ENCODE peak calls at places on chromosomes 7 and 10, in eight cellular contexts. J is fibroblast of pulmonary artery; N is dorsolateral prefrontal cortex; E is thyroid gland; M is CD4-positive, alpha-beta memory T cell; R is astrocyte of the spinal cord; O is PC-3; B is BJ. I is an unnamed sample.

GRCh38 chr7:142960955-142961512 is 1.1 kb downstream of the KEL start:
- DNase-seq in E (no peak), R (no peak), N (no peak), B (no peak), O (peak), M (no peak), J (no peak), I (no peak)

GRCh38 chr10:22637491-22637890 is 76.9 kb downstream of the PIP4K2A start:
- DNase-seq in M (no peak), J (no peak), B (no peak), E (no peak), N (no peak), O (no peak), R (no peak), I (no peak)

GRCh38 chr10:30818010-30818660 is 188.6 kb upstream of the LYZL2 start:
- DNase-seq in E (peak), N (no peak), O (peak), J (peak), B (no peak), M (no peak), R (peak), I (peak)

GRCh38 chr10:108204528-108205313 is 1040.2 kb upstream of the SORCS1 start:
- DNase-seq in M (no peak), E (no peak), B (no peak), N (no peak), R (peak), O (peak), J (peak), I (peak)

GRCh38 chr7:142711722-142712616 is 37.3 kb upstream of the PRSS1 start:
- DNase-seq in O (peak), J (peak), B (no peak), M (no peak), E (peak), N (no peak), R (peak), I (peak)

GRCh38 chr10:72107325-72108003 is 19.1 kb upstream of the SPOCK2 start:
- DNase-seq in R (no peak), E (no peak), M (peak), N (no peak), O (peak), B (no peak), J (no peak), I (no peak)

GRCh38 chr7:87312215-87312865 is 33.1 kb upstream of the CROT start:
- DNase-seq in M (peak), O (peak), N (no peak), E (peak), J (peak), R (peak), B (peak), I (peak)

GRCh38 chr7:2924866-2925840 is 81.0 kb upstream of the GNA12 start:
- DNase-seq in O (no peak), R (no peak), M (no peak), B (no peak), N (peak), J (peak), E (no peak), I (peak)

GRCh38 chr7:55130554-55131198 is 111.9 kb downstream of the EGFR start:
- DNase-seq in E (peak), M (no peak), J (peak), R (peak), N (no peak), B (no peak), O (no peak), I (peak)

GRCh38 chr7:148105853-148106252 is 484.7 kb upstream of the C7orf33 start:
- DNase-seq in R (no peak), J (no peak), N (no peak), O (no peak), B (no peak), E (no peak), M (no peak), I (no peak)

GRCh38 chr7:81676813-81677212 is 93.0 kb downstream of the HGF start:
- DNase-seq in M (no peak), J (no peak), N (no peak), O (no peak), B (no peak), E (no peak), R (peak), I (no peak)

GRCh38 chr10:84179059-84179710 is 5.6 kb downstream of the GPR15LG start:
- DNase-seq in J (peak), O (no peak), B (peak), M (peak), E (peak), N (peak), R (no peak), I (peak)

GRCh38 chr7:135757719-135758411 is 9.3 kb upstream of the FAM180A start:
- DNase-seq in J (peak), N (no peak), M (no peak), E (peak), O (no peak), B (peak), R (peak), I (peak)

GRCh38 chr10:95295031-95295755 is 4.4 kb upstream of the PDLIM1 start:
- DNase-seq in R (peak), J (peak), O (no peak), B (no peak), E (peak), N (no peak), M (peak), I (peak)

GRCh38 chr7:1460757-1461639 is 1.7 kb upstream of the MICALL2 start:
- DNase-seq in M (no peak), B (no peak), O (peak), E (peak), N (no peak), R (peak), J (peak), I (peak)

GRCh38 chr10:129335396-129335795 is 131.6 kb upstream of the MGMT start:
- DNase-seq in J (no peak), N (no peak), B (no peak), R (no peak), O (no peak), M (no peak), E (no peak), I (no peak)

GRCh38 chr10:104329754-104330153 is 8.5 kb downstream of the ITPRIP start:
- DNase-seq in M (no peak), E (no peak), R (peak), B (peak), J (peak), N (no peak), O (peak), I (peak)

GRCh38 chr7:76220185-76221057 is 18.7 kb downstream of the SRRM3 start:
- DNase-seq in O (peak), N (peak), M (no peak), B (no peak), R (peak), J (peak), E (peak), I (peak)

GRCh38 chr10:3907514-3907913 is 122.5 kb upstream of the KLF6 start:
- DNase-seq in J (no peak), R (peak), O (no peak), E (peak), B (no peak), N (no peak), M (no peak), I (peak)

GRCh38 chr7:100887186-100887954 is 2.1 kb downstream of the UFSP1 start:
- DNase-seq in O (no peak), R (no peak), J (no peak), E (no peak), N (no peak), M (peak), B (no peak), I (peak)

GRCh38 chr10:6924166-6924565 is 344.1 kb upstream of the PRKCQ start:
- DNase-seq in N (no peak), J (peak), E (no peak), B (no peak), M (no peak), O (peak), R (peak), I (no peak)

GRCh38 chr10:46543379-46544014 is 13.0 kb downstream of the GPRIN2 start:
- DNase-seq in R (no peak), B (no peak), M (no peak), O (no peak), J (no peak), E (peak), N (peak), I (no peak)

GRCh38 chr7:108026647-108027046 is 23.7 kb upstream of the LAMB1 start:
- DNase-seq in M (no peak), B (no peak), E (peak), N (no peak), O (no peak), R (no peak), J (no peak), I (peak)

GRCh38 chr7:148264933-148265557 is 325.5 kb upstream of the C7orf33 start:
- DNase-seq in O (peak), N (no peak), B (no peak), M (no peak), J (peak), E (no peak), R (peak), I (peak)

GRCh38 chr7:27128034-27128433 is 2.5 kb downstream of the HOXA4 start:
- DNase-seq in E (no peak), R (peak), J (no peak), O (no peak), M (no peak), N (no peak), B (no peak), I (no peak)

GRCh38 chr7:10889266-10889898 is 84.3 kb upstream of the PHF14 start:
- DNase-seq in R (peak), O (peak), E (peak), B (no peak), J (peak), N (no peak), M (peak), I (peak)

GRCh38 chr7:19690736-19691135 is 18.1 kb downstream of the POLR1F start:
- DNase-seq in O (no peak), B (no peak), J (no peak), M (no peak), E (no peak), R (no peak), N (no peak), I (peak)

GRCh38 chr10:84921701-84922100 is 593.3 kb downstream of the CCSER2 start:
- DNase-seq in M (no peak), O (no peak), B (no peak), J (no peak), E (no peak), R (no peak), N (no peak), I (no peak)

GRCh38 chr7:73683916-73684693 is 708 bp downstream of the BUD23 start:
- DNase-seq in O (no peak), B (no peak), R (no peak), M (no peak), E (no peak), N (no peak), J (no peak), I (no peak)

GRCh38 chr7:127632276-127632910 is 14.5 kb upstream of the PAX4 start:
- DNase-seq in M (no peak), E (no peak), R (peak), B (peak), O (no peak), N (no peak), J (no peak), I (no peak)

GRCh38 chr7:23332881-23333612 is 33.9 kb downstream of the MALSU1 start:
- DNase-seq in R (no peak), E (peak), O (peak), B (peak), N (no peak), J (peak), M (no peak), I (peak)

GRCh38 chr10:88582806-88583583 is at the start of gene RNLS:
- DNase-seq in J (peak), B (no peak), E (peak), M (peak), R (peak), N (peak), O (no peak), I (peak)

GRCh38 chr10:2839081-2839725 is 228.1 kb upstream of the PFKP start:
- DNase-seq in B (no peak), E (peak), R (no peak), M (no peak), N (no peak), J (peak), O (peak), I (peak)

GRCh38 chr10:77431209-77431611 is 206.4 kb downstream of the KCNMA1 start:
- DNase-seq in M (no peak), O (peak), N (no peak), E (peak), R (no peak), J (no peak), B (no peak), I (no peak)

GRCh38 chr7:2288986-2289611 is 25.1 kb downstream of the SNX8 start:
- DNase-seq in B (no peak), N (no peak), M (no peak), R (no peak), J (no peak), O (no peak), E (no peak), I (no peak)

GRCh38 chr10:126423779-126424491 is 35.7 kb upstream of the ADAM12 start:
- DNase-seq in B (no peak), R (no peak), J (no peak), M (no peak), E (no peak), O (no peak), N (no peak), I (no peak)
- H3K4me3 ChIP-seq in B (no peak), R (no peak), J (no peak), M (no peak), E (no peak), O (no peak), N (no peak), I (no peak)

GRCh38 chr10:123153486-123154091 is 613 bp upstream of the BUB3 start:
- DNase-seq in E (no peak), B (no peak), N (no peak), M (no peak), J (no peak), R (no peak), O (no peak), I (no peak)

GRCh38 chr10:123156091-123156490 is 1.9 kb downstream of the BUB3 start:
- DNase-seq in N (no peak), R (no peak), O (peak), B (peak), E (no peak), J (peak), M (no peak), I (peak)

GRCh38 chr10:123154092-123154942 is at the start of gene BUB3:
- DNase-seq in R (peak), B (peak), J (peak), M (peak), O (peak), E (peak), N (peak), I (peak)

GRCh38 chr10:123157210-123157609 is 3.0 kb downstream of the BUB3 start:
- DNase-seq in E (no peak), O (peak), N (no peak), M (no peak), J (peak), R (no peak), B (no peak), I (peak)

GRCh38 chr10:123154943-123155505 is 822 bp downstream of the BUB3 start:
- DNase-seq in E (no peak), M (no peak), N (no peak), J (peak), O (peak), R (peak), B (no peak), I (peak)
- H3K4me3 ChIP-seq in E (peak), M (peak), N (peak), J (peak), O (peak), R (peak), B (peak), I (peak)

GRCh38 chr7:106865130-106866115 is at the start of gene PIK3CG:
- DNase-seq in E (no peak), O (no peak), N (no peak), J (peak), R (no peak), B (no peak), M (peak), I (no peak)
- H3K4me3 ChIP-seq in E (no peak), O (no peak), N (peak), J (no peak), R (no peak), B (no peak), M (peak), I (peak)

DNA sequence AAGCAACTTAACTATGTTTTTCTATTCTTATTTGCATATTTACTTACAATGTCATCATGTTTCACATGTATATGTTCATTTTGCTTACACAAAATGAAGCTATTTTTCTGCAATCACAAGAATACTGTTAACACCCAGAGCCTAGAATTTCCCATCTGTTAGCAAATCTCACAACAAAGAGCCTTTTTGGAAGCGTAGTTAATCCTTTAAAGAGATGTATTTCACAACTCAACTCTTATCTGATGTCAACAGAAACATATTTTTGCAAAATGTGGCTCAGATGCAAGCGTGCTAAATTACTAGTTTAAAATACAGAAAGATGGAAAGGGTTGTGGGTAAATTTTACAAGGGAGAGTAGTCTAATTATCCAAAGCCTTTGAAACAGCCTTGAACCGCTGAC is 110.6 kb upstream of the COL1A2 start:
- DNase-seq in B (no peak), O (no peak), N (no peak), M (no peak), J (peak), E (no peak), R (no peak), I (peak)
- H3K4me3 ChIP-seq in B (no peak), O (no peak), N (no peak), M (no peak), J (no peak), E (no peak), R (no peak), I (no peak)

GRCh38 chr7:103338864-103339263 is 5.7 kb downstream of the DNAJC2 start:
- DNase-seq in R (no peak), N (no peak), B (no peak), M (no peak), O (no peak), J (no peak), E (no peak), I (no peak)

GRCh38 chr7:103343758-103344452 is 662 bp downstream of the DNAJC2 start:
- DNase-seq in J (peak), N (no peak), R (peak), B (no peak), M (peak), O (peak), E (no peak), I (peak)

GRCh38 chr7:103343332-103343731 is 1.2 kb downstream of the DNAJC2 start:
- DNase-seq in R (no peak), N (no peak), E (no peak), B (no peak), M (no peak), J (no peak), O (peak), I (no peak)

GRCh38 chr7:103344453-103345149 is at the start of gene DNAJC2:
- DNase-seq in N (peak), B (peak), O (peak), J (peak), E (peak), M (peak), R (peak), I (peak)

GRCh38 chr7:103341466-103341865 is 3.1 kb downstream of the DNAJC2 start:
- DNase-seq in E (no peak), O (no peak), N (no peak), M (no peak), R (no peak), B (no peak), J (no peak), I (no peak)
- H3K4me3 ChIP-seq in E (no peak), O (no peak), N (no peak), M (no peak), R (no peak), B (no peak), J (no peak), I (no peak)

GRCh38 chr10:70241081-70241480 is 7.9 kb upstream of the PPA1 start:
- DNase-seq in M (no peak), E (no peak), R (no peak), J (no peak), B (no peak), N (no peak), O (no peak), I (no peak)
- H3K4me3 ChIP-seq in M (no peak), E (no peak), R (no peak), J (no peak), B (no peak), N (no peak), O (no peak), I (no peak)

GRCh38 chr7:63900394-63901203 is 98.0 kb upstream of the ZNF722 start:
- DNase-seq in R (no peak), E (peak), M (peak), N (peak), B (no peak), J (peak), O (peak), I (no peak)

DNA sequence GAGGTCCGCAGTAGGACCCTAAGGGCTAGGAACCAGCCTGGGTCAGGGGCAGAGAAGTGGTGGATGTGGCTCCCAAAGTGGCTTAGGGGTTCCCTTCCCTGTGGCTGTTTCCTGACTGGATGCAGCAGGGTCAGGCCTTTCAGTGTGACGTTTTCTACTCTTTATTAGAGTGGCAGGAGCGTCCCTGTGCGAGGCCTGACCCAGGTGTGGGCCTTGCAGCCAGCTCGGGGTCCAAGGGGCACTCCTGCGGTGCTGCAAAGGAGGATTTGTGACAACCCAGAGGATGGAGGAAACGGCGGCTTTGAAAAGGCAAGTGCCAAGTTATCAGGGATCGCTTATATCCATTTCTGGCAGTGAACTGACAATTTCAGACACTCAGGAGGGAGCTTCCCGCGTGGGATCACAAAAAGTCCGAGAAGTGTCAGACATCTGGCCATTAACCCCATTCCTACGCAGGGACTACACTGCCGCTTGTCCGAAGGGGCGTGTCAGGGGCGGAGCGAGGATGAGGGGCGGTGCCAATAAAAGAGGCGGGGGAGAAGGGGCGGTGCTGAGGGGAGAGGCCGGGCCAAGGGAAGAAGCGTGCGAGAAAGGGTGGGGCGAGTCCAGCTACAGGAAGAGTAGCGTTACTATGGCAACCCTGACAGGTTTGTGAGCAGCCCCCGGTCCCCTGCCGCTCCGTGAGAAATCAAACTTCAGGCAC is 98.8 kb upstream of the ZNF722 start:
- DNase-seq in J (no peak), O (peak), R (no peak), E (peak), N (peak), B (no peak), M (peak), I (no peak)
- H3K4me3 ChIP-seq in J (no peak), O (peak), R (no peak), E (peak), N (peak), B (no peak), M (peak), I (no peak)

DNA sequence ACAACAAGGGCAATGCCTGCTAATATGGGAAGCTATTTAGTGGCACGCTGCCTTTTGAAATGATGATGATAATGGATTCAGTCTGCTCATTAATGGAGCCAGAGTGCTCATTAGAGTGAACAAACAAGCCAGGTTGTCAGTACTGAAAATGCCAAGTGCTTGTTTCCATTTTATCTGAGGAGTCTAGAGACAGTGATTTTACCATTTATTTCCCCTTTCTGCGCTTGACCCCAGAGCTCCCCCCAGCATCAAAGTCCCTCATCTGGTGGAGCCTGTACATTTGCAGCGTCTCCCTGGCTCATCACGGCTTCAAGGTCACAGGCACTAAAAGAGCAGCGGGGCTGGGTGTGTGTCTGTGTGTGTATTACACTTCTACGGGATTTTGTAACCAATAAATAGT is 553.9 kb downstream of the TFEC start:
- DNase-seq in N (no peak), M (peak), J (no peak), R (peak), E (no peak), O (no peak), B (no peak), I (no peak)
- H3K4me3 ChIP-seq in N (peak), M (no peak), J (peak), R (peak), E (no peak), O (no peak), B (no peak), I (peak)